ENCODE peak calls at places on chromosomes 3 and 15, in ten cellular contexts. One of them, this sample, is unnamed.

GRCh38 chr3:149003653-149004305 is 12.4 kb downstream of the GYG1 start:
- DNase-seq in transverse colon: no peak
- DNase-seq in WERI-Rb-1: no peak
- DNase-seq in colonic mucosa: no peak
- DNase-seq in tibial artery: no peak
- DNase-seq in HCT116: no peak
- DNase-seq in adrenal gland: no peak
- DNase-seq in BE2C: no peak
- DNase-seq in K562: no peak
- DNase-seq in GM23248: no peak
- DNase-seq in this sample: no peak

GRCh38 chr3:176514297-176514696 is 683.0 kb downstream of the TBL1XR1 start:
- DNase-seq in transverse colon: no peak
- DNase-seq in WERI-Rb-1: peak; percentile 61
- DNase-seq in colonic mucosa: no peak
- DNase-seq in tibial artery: no peak
- DNase-seq in HCT116: peak; percentile 62
- DNase-seq in adrenal gland: peak; percentile 3
- DNase-seq in BE2C: peak; percentile 63
- DNase-seq in K562: peak; percentile 87
- DNase-seq in GM23248: peak; percentile 47
- DNase-seq in this sample: peak; percentile 8

GRCh38 chr15:91891101-91891500 is 37.6 kb downstream of the SLCO3A1 start:
- DNase-seq in transverse colon: no peak
- DNase-seq in WERI-Rb-1: no peak
- DNase-seq in colonic mucosa: no peak
- DNase-seq in tibial artery: no peak
- DNase-seq in HCT116: no peak
- DNase-seq in adrenal gland: no peak
- DNase-seq in BE2C: no peak
- DNase-seq in K562: no peak
- DNase-seq in GM23248: no peak
- DNase-seq in this sample: no peak

GRCh38 chr15:60563066-60563465 is 84.1 kb upstream of the ICE2 start:
- DNase-seq in transverse colon: no peak
- DNase-seq in WERI-Rb-1: no peak
- DNase-seq in colonic mucosa: no peak
- DNase-seq in tibial artery: no peak
- DNase-seq in HCT116: no peak
- DNase-seq in adrenal gland: no peak
- DNase-seq in BE2C: no peak
- DNase-seq in K562: no peak
- DNase-seq in GM23248: no peak
- DNase-seq in this sample: no peak

GRCh38 chr15:65837301-65838283 is 31.7 kb upstream of the RAB11A start:
- DNase-seq in transverse colon: no peak
- DNase-seq in WERI-Rb-1: no peak
- DNase-seq in colonic mucosa: no peak
- DNase-seq in tibial artery: peak; percentile 24
- DNase-seq in HCT116: no peak
- DNase-seq in adrenal gland: no peak
- DNase-seq in BE2C: no peak
- DNase-seq in K562: peak; percentile 87
- DNase-seq in GM23248: no peak
- DNase-seq in this sample: no peak

GRCh38 chr15:34109775-34110663 is 8.1 kb downstream of the PGBD4 start:
- DNase-seq in transverse colon: no peak
- DNase-seq in WERI-Rb-1: peak; percentile 25
- DNase-seq in colonic mucosa: no peak
- DNase-seq in tibial artery: no peak
- DNase-seq in HCT116: peak; percentile 29
- DNase-seq in adrenal gland: peak; percentile 11
- DNase-seq in BE2C: peak; percentile 15
- DNase-seq in K562: peak; percentile 60
- DNase-seq in GM23248: peak; percentile 67
- DNase-seq in this sample: no peak

GRCh38 chr15:67784057-67784781 is 41.1 kb upstream of the SKOR1 start:
- DNase-seq in transverse colon: peak; percentile 58
- DNase-seq in WERI-Rb-1: no peak
- DNase-seq in colonic mucosa: no peak
- DNase-seq in tibial artery: no peak
- DNase-seq in HCT116: no peak
- DNase-seq in adrenal gland: no peak
- DNase-seq in BE2C: no peak
- DNase-seq in K562: no peak
- DNase-seq in GM23248: no peak
- DNase-seq in this sample: no peak

GRCh38 chr3:170562080-170562479 is 23.8 kb downstream of the SLC7A14 start:
- DNase-seq in transverse colon: no peak
- DNase-seq in WERI-Rb-1: no peak
- DNase-seq in colonic mucosa: no peak
- DNase-seq in tibial artery: no peak
- DNase-seq in HCT116: no peak
- DNase-seq in adrenal gland: no peak
- DNase-seq in BE2C: no peak
- DNase-seq in K562: no peak
- DNase-seq in GM23248: no peak
- DNase-seq in this sample: no peak

GRCh38 chr3:146709969-146710368 is 104.8 kb upstream of the PLSCR5 start:
- DNase-seq in transverse colon: no peak
- DNase-seq in WERI-Rb-1: no peak
- DNase-seq in colonic mucosa: no peak
- DNase-seq in tibial artery: no peak
- DNase-seq in HCT116: no peak
- DNase-seq in adrenal gland: no peak
- DNase-seq in BE2C: no peak
- DNase-seq in K562: no peak
- DNase-seq in GM23248: no peak
- DNase-seq in this sample: no peak

GRCh38 chr3:11214451-11214987 is 57.7 kb upstream of the ATG7 start:
- DNase-seq in transverse colon: no peak
- DNase-seq in WERI-Rb-1: no peak
- DNase-seq in colonic mucosa: no peak
- DNase-seq in tibial artery: no peak
- DNase-seq in HCT116: no peak
- DNase-seq in adrenal gland: no peak
- DNase-seq in BE2C: no peak
- DNase-seq in K562: no peak
- DNase-seq in GM23248: no peak
- DNase-seq in this sample: no peak

GRCh38 chr3:127124135-127124534 is 68.8 kb upstream of the PRR23E start:
- DNase-seq in transverse colon: no peak
- DNase-seq in WERI-Rb-1: no peak
- DNase-seq in colonic mucosa: no peak
- DNase-seq in tibial artery: no peak
- DNase-seq in HCT116: no peak
- DNase-seq in adrenal gland: no peak
- DNase-seq in BE2C: no peak
- DNase-seq in K562: no peak
- DNase-seq in GM23248: peak; percentile 36
- DNase-seq in this sample: no peak

GRCh38 chr15:55360256-55360655 is 41.2 kb downstream of the PIGB start:
- DNase-seq in transverse colon: no peak
- DNase-seq in WERI-Rb-1: no peak
- DNase-seq in colonic mucosa: no peak
- DNase-seq in tibial artery: no peak
- DNase-seq in HCT116: no peak
- DNase-seq in adrenal gland: no peak
- DNase-seq in BE2C: no peak
- DNase-seq in K562: no peak
- DNase-seq in GM23248: no peak
- DNase-seq in this sample: no peak

GRCh38 chr3:122947621-122948202 is 79.9 kb downstream of the SEMA5B start:
- DNase-seq in transverse colon: no peak
- DNase-seq in WERI-Rb-1: no peak
- DNase-seq in colonic mucosa: no peak
- DNase-seq in tibial artery: no peak
- DNase-seq in HCT116: no peak
- DNase-seq in adrenal gland: no peak
- DNase-seq in BE2C: no peak
- DNase-seq in K562: no peak
- DNase-seq in GM23248: no peak
- DNase-seq in this sample: no peak

GRCh38 chr3:161682715-161683114 is 186.1 kb downstream of the OTOL1 start:
- DNase-seq in transverse colon: no peak
- DNase-seq in WERI-Rb-1: no peak
- DNase-seq in colonic mucosa: no peak
- DNase-seq in tibial artery: no peak
- DNase-seq in HCT116: no peak
- DNase-seq in adrenal gland: no peak
- DNase-seq in BE2C: no peak
- DNase-seq in K562: no peak
- DNase-seq in GM23248: no peak
- DNase-seq in this sample: no peak

GRCh38 chr3:171939578-171939977 is 96.4 kb downstream of the TMEM212 start:
- DNase-seq in transverse colon: no peak
- DNase-seq in WERI-Rb-1: no peak
- DNase-seq in colonic mucosa: no peak
- DNase-seq in tibial artery: no peak
- DNase-seq in HCT116: no peak
- DNase-seq in adrenal gland: no peak
- DNase-seq in BE2C: no peak
- DNase-seq in K562: no peak
- DNase-seq in GM23248: no peak
- DNase-seq in this sample: no peak

DNA sequence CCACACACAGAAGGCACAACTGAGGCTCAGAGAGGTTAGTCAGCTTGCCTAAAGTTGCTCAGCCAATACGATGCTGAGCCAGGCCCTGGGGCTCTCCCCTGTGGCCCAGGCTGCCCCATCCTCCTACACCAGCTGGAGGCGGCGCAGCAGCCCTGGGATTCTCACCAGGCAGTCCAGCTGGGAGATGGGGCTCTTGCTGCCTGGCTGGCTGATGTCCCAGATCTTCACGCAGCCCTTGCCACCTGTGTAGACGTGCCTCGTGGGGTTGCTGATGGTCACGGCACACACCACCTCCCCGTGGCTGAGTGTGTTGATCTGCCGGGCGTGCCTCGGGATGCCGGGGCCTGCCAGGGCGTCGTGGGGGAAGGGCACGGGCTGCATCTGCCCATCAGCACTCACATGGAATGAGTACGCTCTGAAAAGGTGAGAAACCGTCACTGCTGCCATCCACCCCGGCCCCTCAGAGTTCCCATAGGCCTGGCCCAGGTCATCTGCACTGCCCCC is 42.8 kb downstream of the TLE3 start:
- DNase-seq in transverse colon: no peak
- DNase-seq in WERI-Rb-1: no peak
- DNase-seq in colonic mucosa: no peak
- DNase-seq in tibial artery: peak; percentile 15
- DNase-seq in HCT116: no peak
- DNase-seq in adrenal gland: no peak
- DNase-seq in BE2C: peak; percentile 16
- DNase-seq in K562: no peak
- DNase-seq in GM23248: no peak
- DNase-seq in this sample: no peak
- H3K36me3 ChIP-seq in transverse colon: no peaks in the 10 kb centered on the region
- H3K36me3 ChIP-seq in WERI-Rb-1: peaks cover 98% of the 10 kb centered on the region
- H3K36me3 ChIP-seq in colonic mucosa: peaks cover 59% of the 10 kb centered on the region
- H3K36me3 ChIP-seq in tibial artery: peaks cover 100% of the 10 kb centered on the region
- H3K36me3 ChIP-seq in HCT116: peaks cover 31% of the 10 kb centered on the region
- H3K36me3 ChIP-seq in adrenal gland: peaks cover 96% of the 10 kb centered on the region
- H3K36me3 ChIP-seq in BE2C: peaks cover 82% of the 10 kb centered on the region
- H3K36me3 ChIP-seq in K562: peaks cover 95% of the 10 kb centered on the region
- H3K36me3 ChIP-seq in GM23248: peaks cover 13% of the 10 kb centered on the region
- H3K36me3 ChIP-seq in this sample: peaks cover 100% of the 10 kb centered on the region

DNA sequence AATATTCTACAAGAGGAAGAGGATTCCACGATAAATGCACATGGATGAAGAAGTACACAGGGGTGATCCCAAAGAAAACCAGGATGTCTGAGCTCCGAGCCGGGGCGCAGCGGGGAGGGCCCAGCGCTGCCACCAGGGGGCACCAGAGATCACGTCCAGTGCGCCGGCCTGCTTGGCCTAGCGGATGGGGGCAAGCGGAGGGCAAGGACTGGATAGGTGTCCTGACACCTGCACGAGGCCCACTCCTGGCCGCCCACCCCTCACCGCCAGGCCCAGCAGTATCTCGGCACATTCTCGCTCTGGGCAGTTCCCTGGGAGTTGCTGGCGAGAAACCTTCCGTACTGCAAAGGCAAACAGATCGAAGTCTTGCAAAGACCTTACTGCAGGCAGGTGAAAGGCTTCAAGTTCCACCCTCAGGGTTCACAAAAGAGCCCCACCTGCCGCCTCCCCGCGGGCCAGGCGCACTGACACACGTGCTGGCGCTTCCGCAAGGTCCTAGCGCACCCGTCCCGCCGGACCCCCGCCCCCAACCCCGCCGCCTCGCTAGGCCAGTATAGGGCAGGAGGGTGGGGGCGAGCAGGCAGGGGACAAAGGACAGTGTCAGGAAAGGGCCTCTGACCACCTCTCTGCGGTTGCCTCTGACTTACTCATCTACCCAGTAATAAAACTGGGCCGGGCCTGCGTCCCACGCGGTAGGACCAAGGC is 3.3 kb downstream of the ANKRD63 start:
- DNase-seq in transverse colon: peak; percentile 74
- DNase-seq in WERI-Rb-1: peak; percentile 78
- DNase-seq in colonic mucosa: peak; percentile 82
- DNase-seq in tibial artery: peak; percentile 62
- DNase-seq in HCT116: no peak
- DNase-seq in adrenal gland: peak; percentile 75
- DNase-seq in BE2C: peak; percentile 81
- DNase-seq in K562: peak; percentile 77
- DNase-seq in GM23248: peak; percentile 73
- DNase-seq in this sample: peak; percentile 73
- H3K36me3 ChIP-seq in transverse colon: no peaks in the 10 kb centered on the region
- H3K36me3 ChIP-seq in WERI-Rb-1: peaks cover 2% of the 10 kb centered on the region
- H3K36me3 ChIP-seq in colonic mucosa: no peaks in the 10 kb centered on the region
- H3K36me3 ChIP-seq in tibial artery: no peaks in the 10 kb centered on the region
- H3K36me3 ChIP-seq in HCT116: no peaks in the 10 kb centered on the region
- H3K36me3 ChIP-seq in adrenal gland: no peaks in the 10 kb centered on the region
- H3K36me3 ChIP-seq in BE2C: no peaks in the 10 kb centered on the region
- H3K36me3 ChIP-seq in K562: no peaks in the 10 kb centered on the region
- H3K36me3 ChIP-seq in GM23248: no peaks in the 10 kb centered on the region
- H3K36me3 ChIP-seq in this sample: no peaks in the 10 kb centered on the region

DNA sequence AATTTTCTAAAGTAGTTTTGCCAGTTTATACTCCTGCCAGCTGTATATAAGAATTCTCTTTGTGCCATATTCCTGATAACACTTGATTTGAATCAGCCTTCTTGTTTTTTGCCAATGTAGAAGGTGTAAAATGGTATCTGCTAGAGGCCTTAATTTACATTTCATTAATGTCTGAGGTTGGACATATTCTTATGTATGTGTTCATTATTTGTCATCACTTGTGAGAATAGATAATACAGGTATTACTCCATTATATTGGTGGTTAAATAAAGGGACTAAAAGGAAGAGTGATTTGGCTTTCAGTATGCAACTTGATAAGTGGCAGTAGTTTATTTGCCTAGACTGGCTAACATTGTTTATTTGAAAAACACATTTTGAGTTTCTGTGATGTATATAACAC is 25.8 kb downstream of the PAK2 start:
- DNase-seq in transverse colon: no peak
- DNase-seq in WERI-Rb-1: no peak
- DNase-seq in colonic mucosa: no peak
- DNase-seq in tibial artery: no peak
- DNase-seq in HCT116: no peak
- DNase-seq in adrenal gland: no peak
- DNase-seq in BE2C: no peak
- DNase-seq in K562: no peak
- DNase-seq in GM23248: no peak
- DNase-seq in this sample: no peak
- H3K36me3 ChIP-seq in transverse colon: no peaks in the 10 kb centered on the region
- H3K36me3 ChIP-seq in WERI-Rb-1: no peaks in the 10 kb centered on the region
- H3K36me3 ChIP-seq in colonic mucosa: no peaks in the 10 kb centered on the region
- H3K36me3 ChIP-seq in tibial artery: no peaks in the 10 kb centered on the region
- H3K36me3 ChIP-seq in HCT116: no peaks in the 10 kb centered on the region
- H3K36me3 ChIP-seq in adrenal gland: no peaks in the 10 kb centered on the region
- H3K36me3 ChIP-seq in BE2C: peaks cover 8% of the 10 kb centered on the region
- H3K36me3 ChIP-seq in K562: peaks cover 20% of the 10 kb centered on the region
- H3K36me3 ChIP-seq in GM23248: no peaks in the 10 kb centered on the region
- H3K36me3 ChIP-seq in this sample: peaks cover 7% of the 10 kb centered on the region

GRCh38 chr15:72998681-72999466 is 53.4 kb upstream of the NEO1 start:
- DNase-seq in transverse colon: peak; percentile 59
- DNase-seq in WERI-Rb-1: no peak
- DNase-seq in colonic mucosa: peak; percentile 74
- DNase-seq in tibial artery: no peak
- DNase-seq in HCT116: no peak
- DNase-seq in adrenal gland: no peak
- DNase-seq in BE2C: no peak
- DNase-seq in K562: no peak
- DNase-seq in GM23248: no peak
- DNase-seq in this sample: no peak
- H3K36me3 ChIP-seq in transverse colon: no peaks in the 10 kb centered on the region
- H3K36me3 ChIP-seq in WERI-Rb-1: no peaks in the 10 kb centered on the region
- H3K36me3 ChIP-seq in colonic mucosa: no peaks in the 10 kb centered on the region
- H3K36me3 ChIP-seq in tibial artery: no peaks in the 10 kb centered on the region
- H3K36me3 ChIP-seq in HCT116: no peaks in the 10 kb centered on the region
- H3K36me3 ChIP-seq in adrenal gland: no peaks in the 10 kb centered on the region
- H3K36me3 ChIP-seq in BE2C: no peaks in the 10 kb centered on the region
- H3K36me3 ChIP-seq in K562: no peaks in the 10 kb centered on the region
- H3K36me3 ChIP-seq in GM23248: no peaks in the 10 kb centered on the region
- H3K36me3 ChIP-seq in this sample: no peaks in the 10 kb centered on the region

This sample was measured in heart left ventricle.